ENCODE peak calls at places on chromosome 18, in ten cellular contexts. T is brain microvascular endothelial cell, O is kidney, R is transverse colon, H is esophagus squamous epithelium, B is A549, G is mammary epithelial cell, J is endothelial cell of umbilical vein, K is heart right ventricle, X is psoas muscle. Q is an unnamed sample.
A peak's percentile ranks its signal among the peaks of the same experiment; 100 is the strongest.

GRCh38 chr18:42436366-42436765 is 481.3 kb downstream of the PIK3C3 start:
- DNase-seq in T (no peak), O (no peak), R (no peak), H (no peak), B (no peak), G (no peak), J (no peak), K (no peak), X (no peak), Q (no peak)

GRCh38 chr18:72419914-72420313 is 124.2 kb downstream of the CBLN2 start:
- DNase-seq in T (no peak), O (no peak), R (no peak), H (no peak), B (no peak), G (no peak), J (no peak), K (no peak), X (no peak), Q (no peak)

GRCh38 chr18:77967791-77968190 is 718.1 kb downstream of the GALR1 start:
- DNase-seq in T (no peak), O (no peak), R (no peak), H (no peak), B (no peak), G (no peak), J (no peak), K (no peak), X (no peak), Q (no peak)

GRCh38 chr18:24885266-24885665 is 424.8 kb downstream of the HRH4 start:
- DNase-seq in T (no peak), O (no peak), R (no peak), H (no peak), B (no peak), G (no peak), J (no peak), K (no peak), X (no peak), Q (no peak)

GRCh38 chr18:6219116-6219717 is 195.5 kb downstream of the L3MBTL4 start:
- DNase-seq in T (peak; percentile 49), O (no peak), R (no peak), H (no peak), B (peak; percentile 2), G (no peak), J (peak; percentile 52), K (peak; percentile 15), X (no peak), Q (no peak)

GRCh38 chr18:3177902-3178687 is 41.7 kb downstream of the MYOM1 start:
- DNase-seq in T (no peak), O (no peak), R (peak; percentile 63), H (peak; percentile 41), B (no peak), G (no peak), J (no peak), K (peak; percentile 23), X (no peak), Q (no peak)

GRCh38 chr18:49055787-49056186 is 105.0 kb upstream of the SMAD7 start:
- DNase-seq in T (peak; percentile 65), O (peak; percentile 79), R (peak; percentile 69), H (no peak), B (no peak), G (peak; percentile 17), J (peak; percentile 36), K (peak; percentile 54), X (peak; percentile 74), Q (no peak)

GRCh38 chr18:31217455-31217854 is 54.8 kb upstream of the DSC1 start:
- DNase-seq in T (peak; percentile 33), O (no peak), R (no peak), H (no peak), B (no peak), G (no peak), J (peak; percentile 10), K (no peak), X (no peak), Q (no peak)

GRCh38 chr18:68839701-68840100 is 41.8 kb downstream of the CCDC102B start:
- DNase-seq in T (peak; percentile 28), O (no peak), R (no peak), H (no peak), B (no peak), G (no peak), J (no peak), K (no peak), X (no peak), Q (no peak)

GRCh38 chr18:48605408-48605845 is 66.6 kb downstream of the CTIF start:
- DNase-seq in T (no peak), O (peak; percentile 31), R (no peak), H (no peak), B (no peak), G (no peak), J (peak; percentile 48), K (no peak), X (no peak), Q (no peak)

GRCh38 chr18:73707035-73707434 is 440.6 kb downstream of the FBXO15 start:
- DNase-seq in T (no peak), O (no peak), R (no peak), H (no peak), B (no peak), G (no peak), J (no peak), K (no peak), X (no peak), Q (no peak)

GRCh38 chr18:45821021-45821420 is 4.5 kb upstream of the SIGLEC15 start:
- DNase-seq in T (no peak), O (no peak), R (no peak), H (no peak), B (no peak), G (no peak), J (no peak), K (no peak), X (no peak), Q (no peak)

GRCh38 chr18:44592639-44593038 is 88.0 kb upstream of the SETBP1 start:
- DNase-seq in T (peak; percentile 43), O (no peak), R (no peak), H (no peak), B (no peak), G (no peak), J (no peak), K (no peak), X (no peak), Q (no peak)

DNA sequence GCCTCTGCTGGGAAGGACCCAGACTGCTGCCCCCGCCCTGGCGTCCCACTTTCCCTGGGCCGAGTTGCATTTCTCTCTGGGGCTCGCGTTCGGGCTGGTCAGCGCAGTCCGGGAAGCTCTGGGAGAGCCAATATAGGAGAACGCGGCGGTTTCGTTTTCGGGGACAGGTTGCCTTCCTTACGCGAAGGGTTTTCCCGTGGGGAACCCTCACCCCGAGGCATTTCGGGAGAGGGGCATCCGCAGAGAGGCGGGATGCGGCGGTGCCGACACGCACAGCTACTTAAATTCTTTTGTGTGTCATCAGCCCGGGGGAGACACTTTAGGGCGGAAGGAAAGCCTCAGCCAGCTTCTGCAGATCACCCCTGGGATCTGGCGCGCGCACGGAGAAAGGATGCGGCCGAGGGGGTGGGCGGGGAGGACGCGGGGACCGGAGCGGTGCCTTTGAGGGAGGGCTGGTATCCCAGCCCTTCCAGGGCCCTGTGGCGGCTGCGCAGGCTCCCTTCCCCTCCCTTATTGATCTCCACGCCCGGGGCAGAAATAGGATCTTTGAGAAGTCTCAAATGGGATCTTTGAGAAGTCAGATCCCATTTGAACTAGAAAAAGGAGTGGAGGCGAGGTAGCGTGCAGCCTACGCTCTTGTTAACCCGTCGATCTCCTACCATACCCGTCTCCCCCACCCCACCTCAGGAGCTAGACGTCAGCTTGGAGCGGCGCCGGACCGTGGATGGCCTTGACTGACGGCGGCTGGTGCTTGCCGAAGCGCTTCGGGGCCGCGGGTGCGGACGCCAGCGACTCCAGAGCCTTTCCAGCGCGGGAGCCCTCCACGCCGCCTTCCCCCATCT is 1.3 kb downstream of the GATA6 start:
- DNase-seq in T (peak; percentile 77), O (peak; percentile 86), R (peak; percentile 43), H (no peak), B (peak; percentile 15), G (peak; percentile 70), J (peak; percentile 75), K (peak; percentile 73), X (peak; percentile 62), Q (no peak)
- H3K27ac ChIP-seq in T (peak overlapping the region; percentile 87), O (peak overlapping the region; percentile 86), R (peak overlapping the region; percentile 94), H (peak overlapping the region; percentile 74), B (peak overlapping the region; percentile 72), G (peak overlapping the region; percentile 63), J (peak overlapping the region; percentile 87), K (peak overlapping the region; percentile 98), X (peak overlapping the region; percentile 61), Q (no peak overlapping the region)

GRCh38 chr18:12373771-12374116 is 3.3 kb downstream of the AFG3L2 start:
- DNase-seq in T (no peak), O (no peak), R (no peak), H (no peak), B (no peak), G (no peak), J (no peak), K (no peak), X (no peak), Q (no peak)
- H3K27ac ChIP-seq in T (no peak overlapping the region), O (no peak overlapping the region), R (peak overlapping the region; percentile 100), H (no peak overlapping the region), B (no peak overlapping the region), G (no peak overlapping the region), J (no peak overlapping the region), K (peak overlapping the region; percentile 97), X (no peak overlapping the region), Q (no peak overlapping the region)

DNA sequence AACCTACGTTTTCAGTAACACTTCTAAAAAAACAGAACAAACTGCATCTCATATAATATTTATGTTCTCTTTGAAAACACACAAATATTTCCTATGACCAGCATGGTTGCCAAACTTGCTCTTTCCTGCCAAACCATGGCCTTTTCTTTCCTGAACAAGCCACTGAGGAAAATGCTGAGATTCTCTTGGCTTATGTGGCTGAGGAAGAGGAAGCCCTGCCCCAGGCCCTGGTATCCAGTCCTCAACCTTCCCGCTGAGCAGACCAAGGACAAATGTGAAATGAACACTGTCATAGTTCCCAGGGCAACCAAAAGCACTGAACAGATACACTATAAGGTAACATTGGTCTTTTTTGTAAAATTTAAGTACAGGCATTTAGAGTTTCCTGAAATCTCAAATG is 35.9 kb upstream of the NARS1 start:
- DNase-seq in T (no peak), O (no peak), R (no peak), H (no peak), B (no peak), G (no peak), J (peak; percentile 80), K (no peak), X (no peak), Q (no peak)
- H3K27ac ChIP-seq in T (no peak overlapping the region), O (no peak overlapping the region), R (no peak overlapping the region), H (no peak overlapping the region), B (no peak overlapping the region), G (no peak overlapping the region), J (no peak overlapping the region), K (no peak overlapping the region), X (no peak overlapping the region), Q (no peak overlapping the region)

DNA sequence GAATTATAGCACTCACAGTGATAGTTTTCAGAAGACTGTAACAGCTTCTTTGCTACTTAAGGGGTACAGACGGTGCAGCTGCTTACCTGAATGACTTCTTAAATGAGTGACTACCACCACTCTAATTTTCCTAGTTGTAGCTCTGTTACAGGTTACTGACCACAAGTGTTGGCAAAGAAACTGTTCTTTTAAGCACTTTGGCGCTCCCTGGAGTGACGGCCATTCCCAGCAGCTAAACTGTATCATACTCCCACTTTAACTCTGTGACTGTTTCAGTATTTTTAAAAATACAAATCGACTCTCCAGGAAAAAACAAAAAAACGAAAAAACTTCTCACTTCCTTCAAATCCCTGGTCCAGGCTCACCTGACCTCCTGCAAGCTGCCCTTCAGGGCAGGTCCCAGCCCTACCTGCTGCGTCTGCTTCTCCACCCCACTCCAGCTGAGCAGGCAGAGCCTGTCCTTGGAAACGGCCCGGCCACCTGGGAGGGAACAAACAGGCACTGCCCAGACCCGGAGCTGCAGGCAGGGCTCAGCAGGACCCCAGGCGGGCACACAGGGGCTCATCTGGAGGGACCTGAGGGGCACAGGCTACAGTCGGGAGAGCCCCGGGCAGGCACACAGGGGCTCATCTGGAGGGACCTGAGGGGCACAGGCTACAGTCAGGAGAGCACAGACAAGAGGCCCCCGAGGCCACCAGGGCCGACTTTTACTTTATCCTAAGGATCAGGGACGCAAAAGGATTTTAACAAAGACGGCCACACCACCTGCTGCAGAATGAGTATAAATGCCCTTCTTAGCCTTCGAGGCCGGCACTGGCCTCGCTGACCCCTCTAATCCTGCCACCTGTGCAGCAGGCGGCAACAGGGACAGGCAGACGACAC is 24.5 kb downstream of the SLC66A2 start:
- DNase-seq in T (no peak), O (peak; percentile 63), R (peak; percentile 3), H (no peak), B (no peak), G (no peak), J (no peak), K (no peak), X (peak; percentile 52), Q (no peak)
- H3K27ac ChIP-seq in T (no peak overlapping the region), O (no peak overlapping the region), R (no peak overlapping the region), H (no peak overlapping the region), B (no peak overlapping the region), G (no peak overlapping the region), J (no peak overlapping the region), K (no peak overlapping the region), X (no peak overlapping the region), Q (no peak overlapping the region)